ENCODE peak calls at places on chromosomes 3 and 15, in eight cellular contexts. B, T, C, K, N, S, G and W are unnamed samples.

GRCh38 chr3:156298938-156299337 is 178.6 kb downstream of the KCNAB1 start:
- DNase-seq in K (peak), T (no peak), G (no peak), B (no peak), N (no peak), C (no peak), S (no peak), W (no peak)

GRCh38 chr3:169813757-169814517 is 1.2 kb upstream of the LRRC34 start:
- DNase-seq in C (no peak), K (peak), T (peak), N (peak), G (no peak), B (peak), S (peak), W (no peak)

GRCh38 chr3:71127463-71128243 is 455.9 kb downstream of the FOXP1 start:
- DNase-seq in G (no peak), K (no peak), S (peak), C (no peak), B (peak), T (peak), N (no peak), W (no peak)

GRCh38 chr3:53974314-53974713 is 82.7 kb upstream of the SELENOK start:
- DNase-seq in C (no peak), T (peak), K (no peak), S (peak), B (no peak), N (no peak), G (no peak), W (no peak)

GRCh38 chr15:28967071-28967470 is 81.3 kb downstream of the APBA2 start:
- DNase-seq in B (no peak), K (no peak), G (no peak), N (no peak), S (no peak), T (no peak), C (no peak), W (no peak)

GRCh38 chr15:42133892-42134502 is 22.4 kb downstream of the PLA2G4F start:
- DNase-seq in B (peak), K (peak), T (peak), C (peak), N (no peak), S (peak), G (peak), W (peak)

GRCh38 chr15:66673410-66674322 is 28.4 kb upstream of the SMAD6 start:
- DNase-seq in B (peak), C (peak), K (peak), G (no peak), N (peak), S (peak), T (peak), W (peak)

GRCh38 chr15:38558714-38559059 is 5.9 kb downstream of the RASGRP1 start:
- DNase-seq in N (no peak), C (no peak), K (no peak), B (no peak), T (peak), S (peak), G (no peak), W (no peak)

GRCh38 chr3:153215971-153216370 is 53.9 kb downstream of the RAP2B start:
- DNase-seq in G (no peak), T (no peak), K (no peak), N (no peak), B (no peak), C (no peak), S (peak), W (no peak)

GRCh38 chr3:153848701-153849100 is 272.5 kb upstream of the ARHGEF26 start:
- DNase-seq in G (no peak), B (no peak), S (peak), K (no peak), N (no peak), T (no peak), C (peak), W (no peak)

GRCh38 chr3:126781406-126781805 is 77.4 kb downstream of the CHCHD6 start:
- DNase-seq in S (no peak), T (no peak), N (no peak), G (no peak), K (no peak), B (no peak), C (no peak), W (no peak)

GRCh38 chr15:27042646-27043045 is 71.7 kb downstream of the GABRG3 start:
- DNase-seq in S (no peak), N (no peak), K (no peak), B (no peak), C (no peak), T (no peak), G (no peak), W (no peak)

GRCh38 chr15:43244092-43244491 is 22.6 kb downstream of the TGM5 start:
- DNase-seq in S (no peak), T (no peak), N (peak), K (no peak), G (no peak), B (no peak), C (no peak), W (no peak)

GRCh38 chr3:14565791-14566588 is 25.8 kb upstream of the GRIP2 start:
- DNase-seq in G (no peak), N (no peak), C (no peak), S (peak), B (no peak), T (peak), K (no peak), W (no peak)

GRCh38 chr15:24764375-24765171 is 89.0 kb downstream of the NPAP1 start:
- DNase-seq in C (no peak), S (no peak), B (no peak), T (no peak), G (no peak), K (no peak), N (no peak), W (no peak)

GRCh38 chr3:151686257-151686656 is 47.5 kb upstream of the AADACL2 start:
- DNase-seq in S (no peak), N (no peak), K (no peak), B (no peak), T (no peak), C (no peak), G (no peak), W (no peak)

GRCh38 chr3:51819709-51820406 is 40.8 kb upstream of the IQCF6 start:
- DNase-seq in K (no peak), T (no peak), N (no peak), S (no peak), G (no peak), C (no peak), B (no peak), W (peak)

GRCh38 chr3:15313461-15313860 is 18.9 kb downstream of the SH3BP5 start:
- DNase-seq in T (no peak), K (no peak), N (no peak), B (peak), G (no peak), C (no peak), S (no peak), W (no peak)

GRCh38 chr3:48428088-48428862 is 1.6 kb downstream of the PLXNB1 start:
- DNase-seq in N (no peak), C (peak), T (no peak), S (no peak), G (peak), K (peak), B (no peak), W (no peak)

GRCh38 chr15:59447367-59447766 is 9.4 kb downstream of the FAM81A start:
- DNase-seq in C (no peak), S (no peak), G (no peak), N (no peak), B (no peak), K (no peak), T (no peak), W (no peak)

GRCh38 chr3:169508426-169508825 is 155.1 kb downstream of the MECOM start:
- DNase-seq in N (no peak), C (no peak), S (peak), B (no peak), T (peak), K (no peak), G (no peak), W (no peak)

GRCh38 chr15:25790003-25790660 is 73.0 kb downstream of the ATP10A start:
- DNase-seq in B (no peak), G (no peak), C (no peak), S (peak), T (peak), K (peak), N (no peak), W (no peak)

GRCh38 chr15:78322243-78322642 is 17.9 kb upstream of the CRABP1 start:
- DNase-seq in N (no peak), B (no peak), C (no peak), S (peak), T (peak), K (no peak), G (no peak), W (no peak)

GRCh38 chr15:31440754-31441298 is 114.2 kb downstream of the KLF13 start:
- DNase-seq in G (no peak), K (peak), T (peak), C (peak), S (peak), B (peak), N (no peak), W (no peak)

GRCh38 chr15:38274135-38274534 is 21.5 kb downstream of the SPRED1 start:
- DNase-seq in T (no peak), K (no peak), B (no peak), G (no peak), C (no peak), S (no peak), N (no peak), W (no peak)

GRCh38 chr3:194320744-194321243 is 30.3 kb downstream of the CPN2 start:
- DNase-seq in S (no peak), N (no peak), T (no peak), B (no peak), K (no peak), G (no peak), C (peak), W (no peak)

GRCh38 chr15:70348581-70349344 is 251.0 kb upstream of the TLE3 start:
- DNase-seq in S (peak), G (no peak), N (peak), C (no peak), B (no peak), T (no peak), K (peak), W (peak)

GRCh38 chr3:114718897-114719208 is 425.0 kb downstream of the TIGIT start:
- DNase-seq in K (no peak), N (no peak), S (no peak), T (no peak), C (no peak), B (no peak), G (no peak), W (no peak)

GRCh38 chr15:47484997-47485396 is 232.3 kb upstream of the SEMA6D start:
- DNase-seq in C (no peak), B (no peak), K (no peak), N (no peak), G (no peak), S (no peak), T (no peak), W (no peak)

GRCh38 chr3:13347390-13347966 is 72.6 kb downstream of the NUP210 start:
- DNase-seq in B (no peak), S (peak), C (no peak), K (no peak), N (no peak), T (peak), G (no peak), W (no peak)

GRCh38 chr3:44464509-44464908 is 13.0 kb downstream of the ZNF445 start:
- DNase-seq in N (no peak), C (no peak), T (no peak), B (no peak), S (no peak), K (no peak), G (no peak), W (no peak)

GRCh38 chr15:38504680-38505467 is 50.9 kb downstream of the FAM98B start:
- DNase-seq in B (no peak), K (no peak), N (no peak), G (no peak), C (no peak), S (no peak), T (no peak), W (no peak)

GRCh38 chr3:159039286-159039685 is 237.4 kb downstream of the MFSD1 start:
- DNase-seq in C (no peak), N (no peak), S (no peak), K (no peak), B (no peak), T (no peak), G (no peak), W (no peak)

GRCh38 chr3:16048435-16049318 is 125.8 kb upstream of the GALNT15 start:
- DNase-seq in G (no peak), S (peak), N (peak), K (peak), T (peak), B (peak), C (peak), W (no peak)

GRCh38 chr15:39801641-39802309 is 19.1 kb upstream of the FSIP1 start:
- DNase-seq in S (no peak), T (peak), B (no peak), N (no peak), C (peak), G (no peak), K (peak), W (peak)

GRCh38 chr3:76668653-76669052 is 371.2 kb upstream of the ROBO2 start:
- DNase-seq in T (no peak), G (no peak), B (no peak), K (no peak), S (no peak), N (no peak), C (no peak), W (no peak)

GRCh38 chr3:38335263-38335662 is 11.3 kb upstream of the XYLB start:
- DNase-seq in K (no peak), B (no peak), C (no peak), S (no peak), N (no peak), T (no peak), G (no peak), W (no peak)

GRCh38 chr3:46670000-46670890 is 23.2 kb downstream of the ALS2CL start:
- DNase-seq in G (peak), C (no peak), K (no peak), S (no peak), T (no peak), N (no peak), B (no peak), W (peak)

DNA sequence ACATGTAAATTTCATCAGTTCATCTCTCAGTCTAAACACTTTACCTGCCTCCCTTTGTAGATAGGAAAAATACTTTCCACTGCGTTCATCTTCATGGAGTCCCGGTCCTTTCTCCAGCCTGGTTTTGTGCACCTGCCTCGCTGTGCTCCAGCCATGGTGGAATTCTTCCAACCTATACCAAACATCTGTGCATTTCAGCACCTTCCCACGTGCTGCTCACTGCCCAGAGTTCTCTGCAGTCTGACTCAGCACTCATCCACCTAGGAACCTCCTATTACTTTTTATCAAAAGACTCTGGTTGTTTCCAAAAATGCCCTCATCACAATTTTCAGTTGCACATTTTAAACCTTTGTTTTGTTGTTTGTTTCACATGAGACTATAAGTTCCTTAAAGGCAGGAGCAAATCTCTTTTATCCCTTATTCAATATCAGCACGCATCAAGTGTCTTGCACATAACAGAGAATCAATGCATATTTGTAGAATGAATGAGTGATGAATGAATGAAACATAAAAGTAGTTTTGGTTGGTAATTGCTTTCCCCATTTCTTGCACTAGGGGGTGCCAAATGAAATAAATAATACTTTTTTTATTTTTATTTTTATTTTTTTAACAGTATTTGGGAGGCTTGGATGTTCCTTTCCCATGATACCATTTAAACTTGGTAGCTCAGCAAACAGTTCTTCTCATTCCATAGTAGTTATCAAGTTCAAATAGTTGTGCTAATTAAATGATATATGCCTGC is 30.2 kb upstream of the ADAMTS9 start:
- DNase-seq in K (no peak), N (peak), S (peak), T (peak), B (no peak), C (no peak), G (no peak), W (no peak)
- TF ChIP-seq CTCF in K (peak), N (peak), S (peak), T (peak), B (no peak), C (peak), G (peak), W (peak)

GRCh38 chr3:139633511-139633910 is 44.3 kb downstream of the NMNAT3 start:
- DNase-seq in K (no peak), T (no peak), S (no peak), N (no peak), C (no peak), G (no peak), B (no peak), W (no peak)
- TF ChIP-seq CTCF in K (no peak), T (no peak), S (no peak), N (no peak), C (no peak), G (no peak), B (no peak), W (no peak)

GRCh38 chr15:69160141-69160975 is at the start of gene GLCE:
- DNase-seq in C (peak), S (peak), G (peak), K (peak), T (peak), B (peak), N (peak), W (peak)

GRCh38 chr15:69163124-69163669 is 2.8 kb downstream of the GLCE start:
- DNase-seq in B (no peak), T (no peak), K (no peak), C (no peak), N (no peak), G (no peak), S (no peak), W (no peak)

GRCh38 chr15:69160976-69161877 is 792 bp downstream of the GLCE start:
- DNase-seq in K (peak), C (peak), G (no peak), B (peak), S (peak), T (peak), N (no peak), W (peak)

GRCh38 chr15:69159805-69160140 is 662 bp upstream of the GLCE start:
- DNase-seq in N (no peak), B (no peak), C (no peak), K (no peak), T (no peak), G (no peak), S (no peak), W (no peak)

GRCh38 chr15:69161878-69162213 is 1.4 kb downstream of the GLCE start:
- DNase-seq in K (no peak), B (no peak), G (no peak), N (no peak), S (no peak), T (no peak), C (no peak), W (no peak)
- TF ChIP-seq CTCF in K (no peak), B (no peak), G (peak), N (no peak), S (no peak), T (no peak), C (no peak), W (no peak)

DNA sequence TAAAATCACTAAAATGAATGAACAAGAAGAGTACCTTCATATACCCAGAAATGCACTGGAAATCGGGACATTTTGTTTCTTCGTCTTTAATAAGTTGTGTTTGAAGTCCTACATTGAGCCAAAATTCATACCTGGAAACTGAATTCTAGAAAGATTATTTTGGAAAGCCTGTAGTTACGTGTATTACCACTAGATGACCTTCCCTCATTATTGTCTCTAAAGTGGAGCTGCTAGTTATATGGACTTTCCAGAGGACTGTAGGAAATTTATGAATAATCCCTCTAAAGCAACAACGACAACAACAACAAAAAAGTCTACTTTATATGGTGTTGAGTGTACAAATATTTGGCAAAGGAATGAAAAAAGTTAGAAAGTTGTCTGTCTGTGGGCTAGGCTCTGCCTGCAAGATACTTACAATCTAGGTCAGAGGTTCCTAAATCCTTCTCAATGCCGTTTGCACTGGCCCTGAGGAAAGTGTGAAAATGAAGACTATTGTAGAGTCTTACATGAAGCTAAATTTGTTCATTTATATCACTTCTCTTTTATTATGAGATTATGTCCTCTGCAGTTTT is 234.8 kb upstream of the NR2E3 start:
- DNase-seq in C (no peak), G (no peak), T (peak), S (peak), B (no peak), N (no peak), K (no peak), W (no peak)
- TF ChIP-seq CTCF in C (peak), G (peak), T (peak), S (peak), B (no peak), N (peak), K (peak), W (peak)

DNA sequence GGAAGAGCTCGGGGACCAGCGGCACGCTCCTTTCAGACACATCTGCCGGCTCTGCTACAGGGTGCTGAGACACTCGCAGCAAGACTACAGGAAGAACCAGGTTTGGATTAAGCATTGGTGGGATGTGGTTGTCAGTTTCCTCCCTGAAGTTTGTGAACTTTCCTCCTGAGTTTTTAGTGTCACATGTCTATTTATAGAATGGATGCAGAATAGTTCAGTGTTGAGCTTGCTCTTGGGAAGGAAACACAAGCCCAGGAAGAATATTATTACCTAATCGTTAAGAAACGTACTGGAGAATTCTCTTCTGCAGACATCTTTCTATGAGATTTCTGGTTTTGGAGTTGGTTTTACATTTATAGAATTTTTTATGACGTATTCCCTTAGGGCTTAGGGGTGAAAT is 172.0 kb downstream of the ITPR1 start:
- DNase-seq in S (no peak), K (no peak), G (no peak), N (no peak), C (no peak), T (peak), B (no peak), W (no peak)
- TF ChIP-seq CTCF in S (no peak), K (no peak), G (no peak), N (no peak), C (no peak), T (no peak), B (no peak), W (no peak)

DNA sequence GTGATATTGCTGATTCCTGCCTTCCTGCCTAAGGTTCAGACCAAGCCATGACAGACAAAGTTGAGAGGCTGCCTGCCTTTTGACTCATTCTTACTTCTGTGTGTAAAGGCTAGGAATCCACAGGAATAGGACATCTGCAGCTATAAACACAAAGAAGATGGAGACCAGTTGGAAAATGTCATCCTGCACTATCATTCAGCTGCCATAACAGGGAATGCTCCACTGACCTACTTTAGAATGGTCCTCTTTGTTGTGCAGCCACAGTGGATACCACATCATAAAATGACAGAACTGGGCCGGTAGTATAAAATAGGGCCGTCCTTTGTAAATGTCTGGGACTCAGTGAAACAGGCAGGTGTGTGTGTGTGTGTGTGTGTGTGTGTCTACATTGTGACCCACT is 75.1 kb downstream of the STAC start:
- DNase-seq in C (no peak), T (no peak), N (no peak), G (no peak), S (no peak), K (no peak), B (no peak), W (no peak)
- TF ChIP-seq CTCF in C (no peak), T (no peak), N (no peak), G (no peak), S (no peak), K (no peak), B (no peak), W (no peak)